ENCODE peak calls at places on chromosome 6, in seven cellular contexts. One of them, this sample, is unnamed.

GRCh38 chr6:111589366-111589765 is 16.3 kb downstream of the TRAF3IP2 start:
- DNase-seq in endothelial cell of umbilical vein: peak
- DNase-seq in mammary epithelial cell: peak
- DNase-seq in K562: no peak
- DNase-seq in AG04450: no peak
- DNase-seq in neural crest cell: no peak
- DNase-seq in upper lobe of left lung: no peak
- DNase-seq in this sample: no peak

GRCh38 chr6:135306166-135306565 is 125.1 kb downstream of the MYB start:
- DNase-seq in endothelial cell of umbilical vein: no peak
- DNase-seq in mammary epithelial cell: no peak
- DNase-seq in K562: no peak
- DNase-seq in AG04450: no peak
- DNase-seq in neural crest cell: no peak
- DNase-seq in upper lobe of left lung: no peak
- DNase-seq in this sample: no peak

GRCh38 chr6:158509465-158509864 is 50.4 kb upstream of the TMEM181 start:
- DNase-seq in endothelial cell of umbilical vein: no peak
- DNase-seq in mammary epithelial cell: no peak
- DNase-seq in K562: no peak
- DNase-seq in AG04450: no peak
- DNase-seq in neural crest cell: no peak
- DNase-seq in upper lobe of left lung: no peak
- DNase-seq in this sample: no peak

GRCh38 chr6:5295612-5296011 is 34.3 kb downstream of the FARS2 start:
- DNase-seq in endothelial cell of umbilical vein: peak
- DNase-seq in mammary epithelial cell: no peak
- DNase-seq in K562: no peak
- DNase-seq in AG04450: no peak
- DNase-seq in neural crest cell: no peak
- DNase-seq in upper lobe of left lung: no peak
- DNase-seq in this sample: no peak

GRCh38 chr6:39076086-39076992 is 27.8 kb downstream of the GLP1R start:
- DNase-seq in endothelial cell of umbilical vein: no peak
- DNase-seq in mammary epithelial cell: no peak
- DNase-seq in K562: no peak
- DNase-seq in AG04450: no peak
- DNase-seq in neural crest cell: no peak
- DNase-seq in upper lobe of left lung: no peak
- DNase-seq in this sample: no peak

GRCh38 chr6:29493261-29493660 is 5.5 kb upstream of the MAS1L start:
- DNase-seq in endothelial cell of umbilical vein: no peak
- DNase-seq in mammary epithelial cell: no peak
- DNase-seq in K562: no peak
- DNase-seq in AG04450: no peak
- DNase-seq in neural crest cell: no peak
- DNase-seq in upper lobe of left lung: no peak
- DNase-seq in this sample: no peak

GRCh38 chr6:37667050-37667814 is 30.5 kb downstream of the MDGA1 start:
- DNase-seq in endothelial cell of umbilical vein: no peak
- DNase-seq in mammary epithelial cell: no peak
- DNase-seq in K562: peak
- DNase-seq in AG04450: peak
- DNase-seq in neural crest cell: no peak
- DNase-seq in upper lobe of left lung: no peak
- DNase-seq in this sample: no peak

GRCh38 chr6:101413773-101414172 is 20.3 kb downstream of the GRIK2 start:
- DNase-seq in endothelial cell of umbilical vein: no peak
- DNase-seq in mammary epithelial cell: no peak
- DNase-seq in K562: no peak
- DNase-seq in AG04450: no peak
- DNase-seq in neural crest cell: no peak
- DNase-seq in upper lobe of left lung: no peak
- DNase-seq in this sample: no peak

GRCh38 chr6:73768630-73769029 is 72.6 kb downstream of the CD109 start:
- DNase-seq in endothelial cell of umbilical vein: no peak
- DNase-seq in mammary epithelial cell: no peak
- DNase-seq in K562: no peak
- DNase-seq in AG04450: no peak
- DNase-seq in neural crest cell: no peak
- DNase-seq in upper lobe of left lung: no peak
- DNase-seq in this sample: no peak

GRCh38 chr6:73769976-73770375 is 74.0 kb downstream of the CD109 start:
- DNase-seq in endothelial cell of umbilical vein: no peak
- DNase-seq in mammary epithelial cell: no peak
- DNase-seq in K562: no peak
- DNase-seq in AG04450: no peak
- DNase-seq in neural crest cell: no peak
- DNase-seq in upper lobe of left lung: no peak
- DNase-seq in this sample: no peak

GRCh38 chr6:73779943-73780342 is 83.9 kb downstream of the CD109 start:
- DNase-seq in endothelial cell of umbilical vein: no peak
- DNase-seq in mammary epithelial cell: no peak
- DNase-seq in K562: no peak
- DNase-seq in AG04450: no peak
- DNase-seq in neural crest cell: no peak
- DNase-seq in upper lobe of left lung: no peak
- DNase-seq in this sample: no peak

DNA sequence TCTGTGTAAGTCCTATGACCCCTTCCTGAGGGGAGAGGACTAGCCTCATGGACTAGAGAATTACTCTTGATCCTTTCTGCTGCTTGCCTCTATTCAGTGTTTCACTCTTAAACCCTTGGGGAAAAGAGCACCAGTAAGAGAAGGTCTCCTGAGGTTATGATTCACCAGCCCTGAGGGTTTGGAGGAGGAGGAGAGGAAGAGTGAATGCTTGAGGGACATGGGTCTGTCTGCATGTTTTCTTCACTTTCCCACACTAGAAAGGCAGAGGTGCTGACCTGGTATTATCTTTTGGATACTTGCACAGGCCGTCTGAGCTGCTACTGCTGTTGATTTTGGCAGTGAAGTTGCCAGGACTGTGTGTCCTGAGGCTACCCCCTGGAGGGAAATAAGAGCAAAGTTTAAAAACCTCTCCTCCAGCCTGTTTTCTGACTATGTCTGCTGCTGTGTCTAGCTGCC is 78.3 kb downstream of the CD109 start:
- DNase-seq in endothelial cell of umbilical vein: peak
- DNase-seq in mammary epithelial cell: peak
- DNase-seq in K562: no peak
- DNase-seq in AG04450: peak
- DNase-seq in neural crest cell: no peak
- DNase-seq in upper lobe of left lung: no peak
- DNase-seq in this sample: no peak
- TF ChIP-seq CTCF in endothelial cell of umbilical vein: no peak
- TF ChIP-seq CTCF in mammary epithelial cell: no peak
- TF ChIP-seq CTCF in K562: no peak
- TF ChIP-seq CTCF in AG04450: no peak
- TF ChIP-seq CTCF in neural crest cell: no peak
- TF ChIP-seq CTCF in upper lobe of left lung: no peak
- TF ChIP-seq CTCF in this sample: no peak

GRCh38 chr6:152669894-152670293 is 27.8 kb upstream of the MYCT1 start:
- DNase-seq in endothelial cell of umbilical vein: peak
- DNase-seq in mammary epithelial cell: peak
- DNase-seq in K562: no peak
- DNase-seq in AG04450: no peak
- DNase-seq in neural crest cell: no peak
- DNase-seq in upper lobe of left lung: no peak
- DNase-seq in this sample: no peak
- TF ChIP-seq CTCF in endothelial cell of umbilical vein: peak
- TF ChIP-seq CTCF in mammary epithelial cell: peak
- TF ChIP-seq CTCF in K562: no peak
- TF ChIP-seq CTCF in AG04450: peak
- TF ChIP-seq CTCF in neural crest cell: peak
- TF ChIP-seq CTCF in upper lobe of left lung: no peak
- TF ChIP-seq CTCF in this sample: no peak

DNA sequence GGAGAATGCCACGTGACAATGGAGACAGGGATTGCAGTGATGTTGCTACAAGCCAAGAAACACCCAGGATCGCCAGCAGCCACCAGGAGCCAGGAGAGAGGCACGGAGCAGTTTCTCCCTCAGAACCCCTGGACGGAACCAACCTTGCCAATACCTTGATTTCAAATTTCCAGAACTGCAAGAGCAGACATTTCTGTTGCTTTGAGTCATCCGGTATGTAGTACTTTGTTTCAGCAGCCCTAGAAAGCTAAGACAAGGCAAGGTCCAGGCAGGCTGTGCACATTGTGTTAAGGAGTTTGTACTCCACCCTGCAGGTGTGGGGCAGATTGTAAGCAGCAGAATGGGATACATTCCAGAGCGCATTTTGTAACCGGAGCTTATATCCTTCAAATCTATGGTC is 48.3 kb downstream of the TRERF1 start:
- DNase-seq in endothelial cell of umbilical vein: no peak
- DNase-seq in mammary epithelial cell: peak
- DNase-seq in K562: no peak
- DNase-seq in AG04450: no peak
- DNase-seq in neural crest cell: no peak
- DNase-seq in upper lobe of left lung: no peak
- DNase-seq in this sample: no peak
- TF ChIP-seq CTCF in endothelial cell of umbilical vein: no peak
- TF ChIP-seq CTCF in mammary epithelial cell: no peak
- TF ChIP-seq CTCF in K562: no peak
- TF ChIP-seq CTCF in AG04450: peak
- TF ChIP-seq CTCF in neural crest cell: no peak
- TF ChIP-seq CTCF in upper lobe of left lung: no peak
- TF ChIP-seq CTCF in this sample: no peak

GRCh38 chr6:85678602-85679444 is 36.1 kb upstream of the SYNCRIP start:
- DNase-seq in endothelial cell of umbilical vein: peak
- DNase-seq in mammary epithelial cell: peak
- DNase-seq in K562: peak
- DNase-seq in AG04450: peak
- DNase-seq in neural crest cell: peak
- DNase-seq in upper lobe of left lung: peak
- DNase-seq in this sample: peak

GRCh38 chr6:85678000-85678601 is 35.4 kb upstream of the SYNCRIP start:
- DNase-seq in endothelial cell of umbilical vein: no peak
- DNase-seq in mammary epithelial cell: no peak
- DNase-seq in K562: no peak
- DNase-seq in AG04450: no peak
- DNase-seq in neural crest cell: no peak
- DNase-seq in upper lobe of left lung: peak
- DNase-seq in this sample: no peak

GRCh38 chr6:85675030-85675819 is 32.5 kb upstream of the SYNCRIP start:
- DNase-seq in endothelial cell of umbilical vein: peak
- DNase-seq in mammary epithelial cell: peak
- DNase-seq in K562: no peak
- DNase-seq in AG04450: no peak
- DNase-seq in neural crest cell: no peak
- DNase-seq in upper lobe of left lung: no peak
- DNase-seq in this sample: no peak

GRCh38 chr6:85676086-85676729 is 33.5 kb upstream of the SYNCRIP start:
- DNase-seq in endothelial cell of umbilical vein: peak
- DNase-seq in mammary epithelial cell: no peak
- DNase-seq in K562: no peak
- DNase-seq in AG04450: no peak
- DNase-seq in neural crest cell: no peak
- DNase-seq in upper lobe of left lung: no peak
- DNase-seq in this sample: no peak

GRCh38 chr6:85677243-85677956 is 34.7 kb upstream of the SYNCRIP start:
- DNase-seq in endothelial cell of umbilical vein: peak
- DNase-seq in mammary epithelial cell: no peak
- DNase-seq in K562: no peak
- DNase-seq in AG04450: no peak
- DNase-seq in neural crest cell: no peak
- DNase-seq in upper lobe of left lung: no peak
- DNase-seq in this sample: no peak
- TF ChIP-seq CTCF in endothelial cell of umbilical vein: no peak
- TF ChIP-seq CTCF in mammary epithelial cell: no peak
- TF ChIP-seq CTCF in K562: peak
- TF ChIP-seq CTCF in AG04450: peak
- TF ChIP-seq CTCF in neural crest cell: peak
- TF ChIP-seq CTCF in upper lobe of left lung: no peak
- TF ChIP-seq CTCF in this sample: no peak

GRCh38 chr6:160692369-160692959 is 9.6 kb upstream of the PLG start:
- DNase-seq in endothelial cell of umbilical vein: no peak
- DNase-seq in mammary epithelial cell: no peak
- DNase-seq in K562: peak
- DNase-seq in AG04450: no peak
- DNase-seq in neural crest cell: no peak
- DNase-seq in upper lobe of left lung: no peak
- DNase-seq in this sample: no peak

GRCh38 chr6:160685762-160686450 is 16.1 kb upstream of the PLG start:
- DNase-seq in endothelial cell of umbilical vein: no peak
- DNase-seq in mammary epithelial cell: no peak
- DNase-seq in K562: no peak
- DNase-seq in AG04450: no peak
- DNase-seq in neural crest cell: no peak
- DNase-seq in upper lobe of left lung: no peak
- DNase-seq in this sample: no peak

GRCh38 chr6:160690458-160690857 is 11.6 kb upstream of the PLG start:
- DNase-seq in endothelial cell of umbilical vein: no peak
- DNase-seq in mammary epithelial cell: no peak
- DNase-seq in K562: no peak
- DNase-seq in AG04450: no peak
- DNase-seq in neural crest cell: no peak
- DNase-seq in upper lobe of left lung: peak
- DNase-seq in this sample: no peak

GRCh38 chr6:160691617-160692016 is 10.4 kb upstream of the PLG start:
- DNase-seq in endothelial cell of umbilical vein: no peak
- DNase-seq in mammary epithelial cell: no peak
- DNase-seq in K562: no peak
- DNase-seq in AG04450: no peak
- DNase-seq in neural crest cell: no peak
- DNase-seq in upper lobe of left lung: no peak
- DNase-seq in this sample: no peak
- TF ChIP-seq CTCF in endothelial cell of umbilical vein: no peak
- TF ChIP-seq CTCF in mammary epithelial cell: no peak
- TF ChIP-seq CTCF in K562: no peak
- TF ChIP-seq CTCF in AG04450: no peak
- TF ChIP-seq CTCF in neural crest cell: no peak
- TF ChIP-seq CTCF in upper lobe of left lung: no peak
- TF ChIP-seq CTCF in this sample: no peak

DNA sequence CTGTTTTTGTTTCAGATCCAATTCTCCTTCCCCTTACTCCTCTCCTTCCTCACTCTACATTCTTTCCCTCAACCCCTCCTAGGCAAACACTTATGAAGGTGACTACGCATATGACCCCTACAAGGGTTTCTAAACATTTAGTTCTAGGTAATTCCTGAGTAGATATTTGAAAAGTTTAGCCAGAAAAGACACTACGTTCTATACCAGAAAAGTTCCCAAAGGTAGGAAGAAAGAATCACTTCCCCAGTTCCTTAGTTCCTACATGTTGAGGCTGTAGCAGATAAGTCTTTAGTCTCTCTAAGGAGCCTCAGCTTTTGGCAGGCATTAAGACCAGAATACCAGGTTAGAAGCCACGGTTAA is 11.6 kb downstream of the POU3F2 start:
- DNase-seq in endothelial cell of umbilical vein: no peak
- DNase-seq in mammary epithelial cell: no peak
- DNase-seq in K562: no peak
- DNase-seq in AG04450: no peak
- DNase-seq in neural crest cell: no peak
- DNase-seq in upper lobe of left lung: no peak
- DNase-seq in this sample: no peak
- TF ChIP-seq CTCF in endothelial cell of umbilical vein: no peak
- TF ChIP-seq CTCF in mammary epithelial cell: no peak
- TF ChIP-seq CTCF in K562: no peak
- TF ChIP-seq CTCF in AG04450: no peak
- TF ChIP-seq CTCF in neural crest cell: no peak
- TF ChIP-seq CTCF in upper lobe of left lung: no peak
- TF ChIP-seq CTCF in this sample: no peak